ENCODE peak calls at places on chromosome 3, in eight cellular contexts. K is transverse colon; P is tibial nerve; Y is CD8-positive, alpha-beta memory T cell; E is heart right ventricle; X is SJCRH30; Z is RWPE2; U is OCI-LY7. H is an unnamed sample.
A peak's percentile ranks its signal among the peaks of the same experiment; 100 is the strongest.

GRCh38 chr3:154095832-154096421 is 25.3 kb upstream of the ARHGEF26 start:
- DNase-seq in X (no peak), E (no peak), Y (no peak), P (no peak), K (no peak), Z (no peak), U (no peak), H (no peak)

GRCh38 chr3:37367436-37367835 is 193.1 kb upstream of the LRRFIP2 start:
- DNase-seq in U (no peak), Z (no peak), X (no peak), P (no peak), K (no peak), E (no peak), Y (no peak), H (no peak)

GRCh38 chr3:155404486-155404885 is 111.0 kb upstream of the STRIT1 start:
- DNase-seq in U (no peak), K (no peak), X (no peak), P (no peak), Y (no peak), Z (no peak), E (no peak), H (no peak)

GRCh38 chr3:153462550-153462949 is 300.5 kb downstream of the RAP2B start:
- DNase-seq in Z (no peak), K (no peak), E (no peak), P (no peak), Y (no peak), U (no peak), X (no peak), H (no peak)

GRCh38 chr3:161644871-161645636 is 148.4 kb downstream of the OTOL1 start:
- DNase-seq in E (no peak), Z (no peak), P (peak; percentile 24), X (peak; percentile 60), K (no peak), U (no peak), Y (no peak), H (no peak)

GRCh38 chr3:114608293-114608692 is 314.5 kb downstream of the TIGIT start:
- DNase-seq in U (no peak), Z (no peak), K (no peak), E (no peak), P (no peak), X (no peak), Y (no peak), H (no peak)

GRCh38 chr3:194046995-194047681 is 88.8 kb upstream of the HES1 start:
- DNase-seq in E (peak; percentile 74), Y (no peak), K (peak; percentile 66), X (peak; percentile 72), U (peak; percentile 77), Z (no peak), P (peak; percentile 35), H (no peak)

GRCh38 chr3:37293646-37294045 is 119.3 kb upstream of the LRRFIP2 start:
- DNase-seq in Z (no peak), U (no peak), Y (no peak), K (no peak), X (no peak), P (no peak), E (no peak), H (no peak)

GRCh38 chr3:170410428-170411029 is 8.1 kb upstream of the CLDN11 start:
- DNase-seq in U (peak; percentile 53), K (no peak), Z (no peak), P (peak; percentile 60), X (no peak), E (no peak), Y (no peak), H (peak; percentile 18)

DNA sequence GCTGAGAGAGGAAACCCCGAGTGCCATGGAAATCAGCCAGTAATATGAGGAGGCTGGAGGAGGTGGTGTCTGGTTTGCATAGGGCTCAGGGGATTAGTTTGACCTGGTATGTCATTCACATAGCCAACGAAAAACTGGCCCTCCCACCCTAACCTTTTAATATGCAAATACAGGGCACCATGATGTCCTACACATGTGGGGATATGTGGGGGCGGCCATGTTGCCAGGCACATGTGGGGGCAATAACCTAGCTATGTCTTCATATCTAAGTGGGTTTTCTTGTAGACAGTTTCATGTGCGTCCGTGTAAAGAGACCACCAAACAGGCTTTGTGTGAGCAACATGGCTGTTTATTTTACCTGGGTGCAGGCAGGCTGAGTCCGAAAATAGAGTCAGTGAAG is 110.1 kb downstream of the MOBP start:
- DNase-seq in E (no peak), Z (no peak), Y (no peak), U (no peak), P (no peak), K (no peak), X (no peak), H (no peak)
- H3K4me3 ChIP-seq in E (no peak overlapping the region), Z (no peak overlapping the region), Y (no peak overlapping the region), U (no peak overlapping the region), P (no peak overlapping the region), K (no peak overlapping the region), X (no peak overlapping the region), H (no peak overlapping the region)

DNA sequence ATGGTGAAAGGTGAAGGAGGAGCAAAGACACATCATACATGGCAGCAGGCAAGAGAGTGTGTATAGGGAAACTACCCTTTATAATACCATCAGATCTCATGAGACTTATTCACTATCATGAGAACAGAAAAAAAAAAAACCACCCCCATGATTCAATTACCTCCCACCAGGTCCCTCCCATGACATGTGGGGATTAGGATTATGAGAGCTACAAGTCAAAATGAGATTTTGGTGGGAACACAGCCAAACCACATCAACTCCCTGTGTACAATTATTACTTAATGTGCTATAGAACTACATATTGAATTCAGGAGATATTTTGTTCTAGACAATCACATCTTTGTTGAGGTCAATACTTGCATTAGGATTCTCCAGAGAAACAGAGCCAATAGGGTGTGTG is 313.4 kb downstream of the CNTN6 start:
- DNase-seq in E (no peak), Z (no peak), Y (no peak), X (no peak), P (no peak), K (no peak), U (no peak), H (no peak)
- H3K27ac ChIP-seq in E (no peak overlapping the region), Z (no peak overlapping the region), Y (no peak overlapping the region), X (no peak overlapping the region), P (no peak overlapping the region), K (no peak overlapping the region), U (no peak overlapping the region), H (no peak overlapping the region)

GRCh38 chr3:128084675-128085021 is 32.4 kb downstream of the SEC61A1 start:
- DNase-seq in K (no peak), P (no peak), E (no peak), U (no peak), Y (no peak), X (no peak), Z (no peak), H (no peak)

GRCh38 chr3:128083980-128084674 is 31.9 kb downstream of the SEC61A1 start:
- DNase-seq in E (peak; percentile 41), Y (no peak), Z (no peak), K (no peak), U (no peak), X (no peak), P (no peak), H (no peak)

GRCh38 chr3:128081846-128082245 is 29.6 kb downstream of the SEC61A1 start:
- DNase-seq in Z (no peak), X (no peak), E (no peak), P (no peak), U (no peak), K (no peak), Y (no peak), H (no peak)

GRCh38 chr3:128082545-128082944 is 30.3 kb downstream of the SEC61A1 start:
- DNase-seq in E (no peak), U (no peak), X (no peak), K (no peak), Y (no peak), P (no peak), Z (no peak), H (no peak)

GRCh38 chr3:128083396-128083795 is 31.2 kb downstream of the SEC61A1 start:
- DNase-seq in X (no peak), U (no peak), E (no peak), Z (no peak), K (no peak), Y (no peak), P (no peak), H (no peak)
- H3K36me3 ChIP-seq in X (peaks cover 25% of the 10 kb centered on the region), U (peaks cover 96% of the 10 kb centered on the region), E (peaks cover 26% of the 10 kb centered on the region), Z (peaks cover 80% of the 10 kb centered on the region), K (no peaks in the 10 kb centered on the region), Y (peaks cover 56% of the 10 kb centered on the region), P (peaks cover 90% of the 10 kb centered on the region), H (peaks cover 64% of the 10 kb centered on the region)

GRCh38 chr3:14452676-14453367 is 50.4 kb downstream of the SLC6A6 start:
- DNase-seq in K (peak; percentile 89), E (peak; percentile 96), Z (no peak), X (peak; percentile 92), Y (no peak), P (peak; percentile 88), U (no peak), H (peak; percentile 95)
- H3K4me3 ChIP-seq in K (no peak overlapping the region), E (no peak overlapping the region), Z (no peak overlapping the region), X (peak overlapping the region; percentile 33), Y (no peak overlapping the region), P (no peak overlapping the region), U (no peak overlapping the region), H (no peak overlapping the region)

DNA sequence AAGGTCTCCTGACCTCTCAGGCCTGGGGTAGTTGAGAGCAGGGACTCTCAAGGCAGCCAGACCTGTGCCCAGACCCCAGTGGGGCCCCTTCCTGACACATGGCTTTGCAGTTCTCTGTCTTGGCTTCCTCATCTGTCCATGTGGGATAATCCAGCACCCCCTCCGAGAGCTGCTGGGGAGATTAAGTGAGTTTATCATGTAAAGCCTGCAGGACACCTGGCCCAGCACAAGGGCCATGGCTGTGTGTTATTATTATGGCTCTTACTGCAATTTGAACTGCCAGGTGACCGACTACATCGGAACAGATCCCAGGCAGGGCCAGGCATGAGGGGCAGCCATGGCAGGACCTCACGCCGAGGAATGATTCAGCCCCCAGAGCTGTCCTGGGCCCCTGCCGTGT is 12.6 kb downstream of the DUSP7 start:
- DNase-seq in Z (no peak), X (no peak), U (no peak), K (no peak), Y (no peak), P (no peak), E (no peak), H (no peak)
- H3K27ac ChIP-seq in Z (peak overlapping the region; percentile 99), X (no peak overlapping the region), U (no peak overlapping the region), K (no peak overlapping the region), Y (no peak overlapping the region), P (peak overlapping the region; percentile 6), E (no peak overlapping the region), H (no peak overlapping the region)

GRCh38 chr3:123936400-123936799 is 24.6 kb downstream of the CCDC14 start:
- DNase-seq in X (no peak), K (no peak), U (no peak), Y (no peak), E (no peak), P (no peak), Z (no peak), H (no peak)
- H3K36me3 ChIP-seq in X (peaks cover 66% of the 10 kb centered on the region), K (peaks cover 12% of the 10 kb centered on the region), U (peaks cover 89% of the 10 kb centered on the region), Y (no peaks in the 10 kb centered on the region), E (peaks cover 60% of the 10 kb centered on the region), P (peaks cover 15% of the 10 kb centered on the region), Z (peaks cover 85% of the 10 kb centered on the region), H (peaks cover 73% of the 10 kb centered on the region)

H was measured in SJSA1.